ENCODE peak calls at places on chromosomes 4 and X, in four cellular contexts. K is K562, X is HepG2, D is GM12878. S is an unnamed sample.

GRCh38 chr4:76867880-76868655 is 29.9 kb downstream of the SOWAHB start:
- DNase-seq in X (no peak), K (peak), D (no peak), S (peak)

GRCh38 chr4:143026459-143027170 is 158.1 kb upstream of the USP38 start:
- DNase-seq in X (no peak), K (no peak), D (no peak), S (no peak)

GRCh38 chr4:125911481-125911880 is 596.7 kb downstream of the FAT4 start:
- DNase-seq in K (no peak), X (no peak), D (no peak), S (no peak)

GRCh38 chr4:106594291-106594952 is 225.8 kb upstream of the GIMD1 start:
- DNase-seq in D (no peak), X (no peak), K (no peak), S (no peak)

GRCh38 chr4:16194199-16194598 is 32.1 kb downstream of the TAPT1 start:
- DNase-seq in D (no peak), K (no peak), X (no peak), S (no peak)

GRCh38 chrX:18252644-18253359 is 32.1 kb upstream of the BEND2 start:
- DNase-seq in D (no peak), K (no peak), X (no peak), S (no peak)

GRCh38 chr4:150609131-150609530 is 27.2 kb downstream of the MAB21L2 start:
- DNase-seq in X (no peak), K (no peak), D (no peak), S (no peak)

GRCh38 chrX:75784689-75785491 is at the start of gene MAGEE2:
- DNase-seq in K (no peak), D (no peak), X (peak), S (peak)

GRCh38 chr4:166724369-166724768 is 509.9 kb downstream of the SPOCK3 start:
- DNase-seq in X (no peak), K (no peak), D (no peak), S (no peak)

GRCh38 chr4:142663828-142664227 is 182.3 kb downstream of the INPP4B start:
- DNase-seq in D (no peak), X (no peak), K (no peak), S (no peak)

GRCh38 chrX:138775501-138775900 is 64.0 kb upstream of the FGF13 start:
- DNase-seq in X (peak), K (peak), D (no peak), S (no peak)

GRCh38 chr4:69518543-69519198 is 23.0 kb upstream of the UGT2B4 start:
- DNase-seq in X (no peak), D (no peak), K (no peak), S (no peak)

GRCh38 chrX:46849933-46850332 is 13.1 kb downstream of the RP2 start:
- DNase-seq in D (no peak), X (no peak), K (no peak), S (no peak)

GRCh38 chr4:7439699-7440098 is 5.0 kb upstream of the PSAPL1 start:
- DNase-seq in D (no peak), X (no peak), K (no peak), S (no peak)

GRCh38 chr4:32706893-32707292 is 1986.7 kb downstream of the PCDH7 start:
- DNase-seq in K (no peak), D (no peak), X (no peak), S (no peak)

GRCh38 chr4:24655326-24655725 is 71.0 kb upstream of the DHX15 start:
- DNase-seq in X (no peak), D (no peak), K (no peak), S (no peak)

GRCh38 chr4:24659241-24659961 is 75.0 kb upstream of the DHX15 start:
- DNase-seq in K (no peak), D (no peak), X (no peak), S (no peak)

GRCh38 chr4:24655971-24656370 is 71.6 kb upstream of the DHX15 start:
- DNase-seq in K (no peak), D (no peak), X (no peak), S (no peak)

GRCh38 chr4:24656906-24657305 is 72.6 kb upstream of the DHX15 start:
- DNase-seq in D (no peak), K (no peak), X (no peak), S (no peak)

DNA sequence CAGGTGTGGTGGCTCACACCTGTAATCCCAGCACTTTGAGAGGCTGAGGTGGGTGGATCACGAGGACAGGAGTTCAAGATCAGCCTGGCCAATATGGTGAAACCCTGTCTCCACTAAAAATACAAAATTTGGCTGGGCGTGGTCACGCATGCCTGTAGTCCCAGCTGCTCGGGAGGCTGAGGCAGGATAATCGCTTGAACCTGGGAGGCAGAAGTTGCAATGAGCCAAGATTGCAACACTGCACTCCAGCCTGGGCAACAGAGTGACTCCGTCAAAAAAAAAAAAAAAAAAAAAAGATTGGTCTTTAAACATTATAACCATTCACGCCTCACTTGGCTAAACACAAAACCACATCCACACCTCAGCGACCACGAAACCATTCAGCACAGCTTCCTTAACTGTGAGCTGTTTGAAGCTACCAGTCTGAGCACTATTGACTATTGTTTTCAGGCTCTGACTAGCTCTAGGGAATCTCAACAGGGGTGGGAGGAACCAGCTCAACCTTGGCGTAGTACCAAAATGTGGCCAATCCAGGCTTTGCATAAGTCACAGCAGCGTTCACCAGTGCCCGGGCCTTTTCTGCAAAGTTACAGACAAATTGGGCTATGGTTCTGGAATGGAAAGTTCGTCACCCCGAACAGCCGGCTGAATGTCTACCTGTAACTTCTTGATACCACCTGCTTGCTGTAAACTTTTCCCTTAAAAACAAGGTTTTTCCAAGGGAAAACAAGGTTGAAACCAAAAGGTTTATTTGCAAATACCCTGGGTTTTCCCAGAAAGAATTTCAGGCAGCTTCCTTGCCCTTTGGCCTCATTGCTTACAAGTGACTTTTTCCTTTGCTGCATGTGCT is 73.6 kb upstream of the DHX15 start:
- DNase-seq in D (peak), K (no peak), X (peak), S (no peak)
- TF ChIP-seq NR2C2 in D (no peak), K (no peak), X (no peak), S (no peak)

GRCh38 chrX:136725446-136726104 is 55.2 kb downstream of the ARHGEF6 start:
- DNase-seq in K (no peak), D (no peak), X (no peak), S (no peak)
- TF ChIP-seq ESRRA in K (no peak), D (no peak), X (no peak), S (no peak)

GRCh38 chr4:146401274-146401673 is 120.5 kb downstream of the SLC10A7 start:
- DNase-seq in K (no peak), D (no peak), X (no peak), S (no peak)
- TF ChIP-seq NR2C2 in K (no peak), D (no peak), X (no peak), S (no peak)

GRCh38 chrX:73268463-73268862 is 53.8 kb upstream of the NAP1L2 start:
- DNase-seq in K (no peak), D (no peak), X (no peak), S (no peak)

GRCh38 chrX:73266766-73267165 is 52.1 kb upstream of the NAP1L2 start:
- DNase-seq in K (no peak), X (no peak), D (no peak), S (no peak)

GRCh38 chrX:73267206-73267605 is 52.6 kb upstream of the NAP1L2 start:
- DNase-seq in X (no peak), D (no peak), K (no peak), S (no peak)

GRCh38 chrX:73267979-73268378 is 53.3 kb upstream of the NAP1L2 start:
- DNase-seq in X (no peak), D (no peak), K (no peak), S (no peak)

DNA sequence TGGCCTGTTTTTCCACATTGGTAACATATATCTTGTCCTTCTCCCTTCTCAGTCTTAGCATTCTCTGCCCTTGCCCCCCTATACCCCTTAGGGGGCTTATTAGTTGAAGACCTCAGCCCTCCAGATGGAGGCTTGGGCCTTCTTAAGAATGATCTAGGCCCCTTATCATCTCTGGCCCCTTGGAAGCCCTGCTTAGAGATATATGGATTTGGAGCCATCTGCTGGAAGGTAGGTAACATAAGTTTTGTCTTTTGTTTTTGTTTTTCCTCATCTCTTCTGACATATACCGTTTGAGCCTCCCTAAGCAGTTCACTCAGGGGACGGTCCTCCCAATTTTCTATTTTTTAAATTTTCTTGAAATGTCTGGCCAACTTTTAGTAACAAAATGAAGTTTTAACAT is 48.3 kb upstream of the NAP1L2 start:
- DNase-seq in K (peak), D (no peak), X (peak), S (no peak)
- TF ChIP-seq ESRRA in K (no peak), D (no peak), X (no peak), S (no peak)

GRCh38 chrX:2650865-2651264 is 40.2 kb upstream of the CD99 start:
- DNase-seq in K (no peak), D (no peak), X (no peak), S (no peak)
- TF ChIP-seq NR2C2 in K (no peak), D (no peak), X (no peak), S (no peak)

GRCh38 chr4:154626793-154627484 is 14.5 kb upstream of the FGG start:
- DNase-seq in X (peak), D (no peak), K (peak), S (peak)
- TF ChIP-seq ESRRA in X (no peak), D (no peak), K (no peak), S (no peak)

S was measured in WTC11.